ENCODE peak calls at places on chromosomes 16 and 17, in ten cellular contexts. D is uterus; J is mucosa of gallbladder; K is T-helper 17 cell; O is GM23338; U is stimulated activated CD8-positive, alpha-beta memory T cell treated with anti-CD3 and anti-CD28 coated beads, Interleukin-15, amount 100 ng/mL, for 1 hour; H is NCI-H1930; F is mucosa of descending colon; Y is bronchial epithelial cell; S is AG10803. P is an unnamed sample.

GRCh38 chr17:11278186-11278983 is 37.4 kb downstream of the SHISA6 start:
- DNase-seq in K (no peak), O (no peak), J (no peak), D (no peak), U (no peak), Y (no peak), S (no peak), F (no peak), H (no peak), P (no peak)

GRCh38 chr17:41835800-41836549 is at the start of gene NT5C3B:
- DNase-seq in S (peak), U (peak), F (peak), H (peak), K (peak), J (peak), Y (no peak), D (peak), O (peak), P (peak)

GRCh38 chr16:56888806-56889205 is 23.8 kb downstream of the SLC12A3 start:
- DNase-seq in D (no peak), O (no peak), F (no peak), K (no peak), S (no peak), Y (no peak), H (no peak), J (no peak), U (no peak), P (no peak)

GRCh38 chr17:36544049-36544319 is 735 bp upstream of the GGNBP2 start:
- DNase-seq in O (peak), K (no peak), U (no peak), F (no peak), Y (peak), S (peak), J (peak), D (peak), H (peak), P (peak)

GRCh38 chr16:1688807-1689560 is 10.9 kb downstream of the JPT2 start:
- DNase-seq in J (peak), F (no peak), S (no peak), K (no peak), O (no peak), U (no peak), Y (peak), H (no peak), D (no peak), P (no peak)

GRCh38 chr17:2435852-2436251 is 35.0 kb upstream of the MNT start:
- DNase-seq in S (no peak), O (peak), U (no peak), F (no peak), H (no peak), J (no peak), K (no peak), D (no peak), Y (no peak), P (no peak)

GRCh38 chr16:31371619-31372484 is 16.9 kb downstream of the ITGAX start:
- DNase-seq in O (no peak), H (no peak), S (no peak), J (no peak), Y (no peak), K (no peak), D (no peak), F (no peak), U (no peak), P (no peak)

GRCh38 chr16:4597174-4597573 is 17.5 kb downstream of the UBALD1 start:
- DNase-seq in S (no peak), H (no peak), J (peak), O (no peak), D (no peak), K (no peak), F (no peak), Y (peak), U (no peak), P (no peak)

GRCh38 chr17:55305321-55306087 is 40.7 kb downstream of the HLF start:
- DNase-seq in O (peak), D (no peak), H (no peak), S (no peak), U (no peak), F (no peak), K (no peak), Y (no peak), J (no peak), P (no peak)

GRCh38 chr17:7557825-7558543 is 566 bp upstream of the TNFSF13 start:
- DNase-seq in H (no peak), F (peak), O (peak), Y (peak), U (no peak), K (no peak), J (peak), D (peak), S (peak), P (peak)

GRCh38 chr16:57735755-57736418 is at the start of gene KATNB1:
- DNase-seq in K (no peak), F (no peak), J (no peak), Y (no peak), O (peak), U (no peak), D (no peak), H (no peak), S (peak), P (no peak)

GRCh38 chr16:27154573-27155521 is 48.5 kb upstream of the KDM8 start:
- DNase-seq in Y (peak), U (peak), O (peak), K (peak), D (peak), F (peak), H (no peak), J (peak), S (peak), P (peak)

GRCh38 chr16:50213939-50214519 is 52.3 kb upstream of the ADCY7 start:
- DNase-seq in H (no peak), S (peak), K (no peak), F (no peak), O (peak), U (no peak), J (no peak), D (no peak), Y (peak), P (peak)

GRCh38 chr16:15586716-15587115 is 56.2 kb downstream of the MARF1 start:
- DNase-seq in D (no peak), F (no peak), U (no peak), O (no peak), K (no peak), Y (no peak), H (no peak), J (no peak), S (no peak), P (no peak)

GRCh38 chr17:1108810-1109605 is 70.8 kb downstream of the ABR start:
- DNase-seq in F (peak), H (no peak), J (peak), O (peak), Y (no peak), K (peak), S (peak), U (no peak), D (no peak), P (peak)

P was measured in mesendoderm.